ENCODE peak calls at places on chromosomes 3 and 15, in six cellular contexts. P is Calu3, E is nephron progenitor cell, Q is GF-D8, M is cardiac fibroblast, W is lower lobe of right lung. J is an unnamed sample.

GRCh38 chr15:47711654-47712053 is 5.7 kb upstream of the SEMA6D start:
- DNase-seq in Q (no peak), W (no peak), P (no peak), E (no peak), M (peak; percentile 16), J (peak; percentile 32)

GRCh38 chr3:33884204-33884561 is 85.8 kb downstream of the PDCD6IP start:
- DNase-seq in Q (no peak), M (peak; percentile 44), P (peak; percentile 36), E (no peak), W (no peak), J (peak; percentile 15)

GRCh38 chr3:37040231-37040630 is 46.9 kb downstream of the MLH1 start:
- DNase-seq in P (no peak), W (no peak), M (no peak), E (no peak), Q (no peak), J (no peak)

GRCh38 chr3:19749448-19750017 is 184.5 kb downstream of the EFHB start:
- DNase-seq in E (no peak), M (no peak), P (no peak), W (no peak), Q (no peak), J (no peak)

GRCh38 chr3:158701666-158702065 is 29.2 kb upstream of the LXN start:
- DNase-seq in Q (no peak), W (no peak), E (no peak), M (no peak), P (no peak), J (no peak)

GRCh38 chr3:79724206-79724605 is 43.6 kb downstream of the ROBO1 start:
- DNase-seq in W (no peak), M (no peak), P (no peak), E (peak; percentile 16), Q (no peak), J (peak; percentile 43)

GRCh38 chr3:132343018-132343612 is 25.9 kb downstream of the ACP3 start:
- DNase-seq in Q (peak; percentile 19), M (peak; percentile 84), W (no peak), E (peak; percentile 42), P (peak; percentile 72), J (peak; percentile 74)

GRCh38 chr3:171491412-171491811 is 31.2 kb upstream of the TNIK start:
- DNase-seq in E (no peak), Q (no peak), P (no peak), M (no peak), W (no peak), J (no peak)

GRCh38 chr3:104360038-104360437 is 1006.7 kb upstream of the ALCAM start:
- DNase-seq in W (no peak), P (no peak), E (no peak), M (peak; percentile 26), Q (no peak), J (no peak)

GRCh38 chr3:187291001-187291511 is 481 bp downstream of the MASP1 start:
- DNase-seq in W (no peak), Q (no peak), P (peak; percentile 30), E (peak; percentile 42), M (peak; percentile 48), J (no peak)

GRCh38 chr15:39127925-39128617 is 452.8 kb upstream of the THBS1 start:
- DNase-seq in E (no peak), Q (no peak), M (peak; percentile 98), W (no peak), P (peak; percentile 58), J (peak; percentile 95)

GRCh38 chr3:59001675-59002074 is 48.1 kb downstream of the CFAP20DC start:
- DNase-seq in Q (peak; percentile 23), M (no peak), W (no peak), E (no peak), P (no peak), J (no peak)

GRCh38 chr3:50008931-50009330 is 69.0 kb downstream of the RBM6 start:
- DNase-seq in P (no peak), M (peak; percentile 35), Q (no peak), E (no peak), W (no peak), J (peak; percentile 30)

GRCh38 chr3:28949580-28949979 is 331.3 kb upstream of the RBMS3 start:
- DNase-seq in W (no peak), P (no peak), Q (no peak), E (no peak), M (no peak), J (peak; percentile 22)

GRCh38 chr3:52769786-52770445 is 824 bp downstream of the NEK4 start:
- DNase-seq in P (no peak), Q (no peak), W (no peak), E (no peak), M (no peak), J (peak; percentile 8)

GRCh38 chr3:187551419-187551818 is 118.8 kb downstream of the SST start:
- DNase-seq in E (no peak), P (no peak), W (no peak), M (no peak), Q (no peak), J (no peak)

GRCh38 chr15:70451861-70452653 is 311.3 kb downstream of the UACA start:
- DNase-seq in E (peak; percentile 24), W (no peak), Q (peak; percentile 49), M (no peak), P (no peak), J (peak; percentile 86)

GRCh38 chr3:59432676-59433075 is 382.9 kb upstream of the CFAP20DC start:
- DNase-seq in M (no peak), E (no peak), P (no peak), W (no peak), Q (no peak), J (no peak)

GRCh38 chr15:63372018-63372705 is 9.5 kb downstream of the CA12 start:
- DNase-seq in E (no peak), W (no peak), P (peak; percentile 52), M (peak; percentile 94), Q (no peak), J (peak; percentile 46)

GRCh38 chr3:115004201-115005140 is 142.6 kb downstream of the ZBTB20 start:
- DNase-seq in W (no peak), E (no peak), Q (no peak), M (no peak), P (no peak), J (no peak)

GRCh38 chr3:58998476-58999117 is 51.2 kb downstream of the CFAP20DC start:
- DNase-seq in Q (no peak), E (no peak), P (peak; percentile 61), W (no peak), M (peak; percentile 82), J (peak; percentile 19)

GRCh38 chr3:107323723-107324122 is 53.5 kb upstream of the CCDC54 start:
- DNase-seq in P (no peak), W (no peak), M (no peak), Q (no peak), E (no peak), J (no peak)

GRCh38 chr3:187274977-187275338 is 16.6 kb downstream of the MASP1 start:
- DNase-seq in P (no peak), W (no peak), Q (no peak), E (peak; percentile 8), M (no peak), J (no peak)

GRCh38 chr3:158407844-158408517 is 163.0 kb upstream of the MLF1 start:
- DNase-seq in P (no peak), M (no peak), Q (no peak), W (no peak), E (no peak), J (no peak)

GRCh38 chr3:141625506-141625905 is 112.6 kb upstream of the RNF7 start:
- DNase-seq in W (no peak), M (peak; percentile 42), E (no peak), Q (no peak), P (no peak), J (peak; percentile 8)

GRCh38 chr3:31066999-31067398 is 172.5 kb upstream of the GADL1 start:
- DNase-seq in P (no peak), M (peak; percentile 91), Q (no peak), E (no peak), W (no peak), J (no peak)

GRCh38 chr3:23170306-23170705 is 32.8 kb upstream of the UBE2E2 start:
- DNase-seq in W (no peak), E (no peak), Q (no peak), M (no peak), P (no peak), J (peak; percentile 4)

GRCh38 chr3:39267631-39268553 is 11.9 kb downstream of the CX3CR1 start:
- DNase-seq in P (no peak), E (no peak), Q (no peak), W (no peak), M (no peak), J (no peak)

GRCh38 chr3:168116279-168116678 is 20.6 kb upstream of the GOLIM4 start:
- DNase-seq in Q (no peak), E (no peak), P (no peak), W (peak; percentile 61), M (peak; percentile 72), J (no peak)

GRCh38 chr3:2510746-2511145 is 412.1 kb downstream of the CNTN4 start:
- DNase-seq in E (no peak), M (no peak), P (no peak), W (no peak), Q (no peak), J (no peak)

GRCh38 chr3:116739678-116740077 is 30.1 kb downstream of the TUSC7 start:
- DNase-seq in M (no peak), P (no peak), E (no peak), Q (no peak), W (no peak), J (no peak)

GRCh38 chr15:52191207-52191606 is at the start of gene GNB5:
- DNase-seq in W (no peak), Q (no peak), P (no peak), M (no peak), E (no peak), J (no peak)

GRCh38 chr15:52220896-52221660 is 29.9 kb upstream of the GNB5 start:
- DNase-seq in Q (no peak), E (no peak), M (no peak), P (no peak), W (no peak), J (no peak)

GRCh38 chr15:84988909-84989644 is 7.4 kb downstream of the PDE8A start:
- DNase-seq in Q (no peak), W (no peak), P (no peak), M (no peak), E (no peak), J (no peak)